ENCODE peak calls at places on chromosome 7, in nine cellular contexts. G is lower leg skin; D is prostate gland; J is neural crest cell; E is NCI-H2029 treated with DMSO at 0.1 percent for 48 hours; V is left lung; C is activated naive CD8-positive, alpha-beta T cell treated with anti-CD3 and anti-CD28 coated beads for 36 hours; I is RPMI8226; M is spleen. R is an unnamed sample.

GRCh38 chr7:16261654-16262053 is 159.7 kb downstream of the CRPPA start:
- DNase-seq in G (no peak), D (no peak), J (no peak), E (no peak), V (no peak), C (no peak), I (no peak), M (no peak), R (no peak)

GRCh38 chr7:1095621-1096155 is 7.8 kb downstream of the GPER1 start:
- DNase-seq in G (no peak), D (no peak), J (no peak), E (no peak), V (no peak), C (no peak), I (no peak), M (peak; percentile 33), R (no peak)

GRCh38 chr7:38796636-38797501 is 112.1 kb downstream of the VPS41 start:
- DNase-seq in G (peak; percentile 23), D (peak; percentile 43), J (peak; percentile 68), E (peak; percentile 40), V (no peak), C (peak; percentile 8), I (peak; percentile 58), M (no peak), R (no peak)

GRCh38 chr7:140541513-140542192 is 62.3 kb upstream of the MKRN1 start:
- DNase-seq in G (no peak), D (peak; percentile 28), J (peak; percentile 20), E (peak; percentile 78), V (no peak), C (no peak), I (peak; percentile 81), M (peak; percentile 53), R (peak; percentile 68)

GRCh38 chr7:99392659-99393362 is 15.6 kb downstream of the PDAP1 start:
- DNase-seq in G (peak; percentile 80), D (peak; percentile 69), J (peak; percentile 57), E (peak; percentile 41), V (peak; percentile 77), C (peak; percentile 84), I (no peak), M (peak; percentile 95), R (peak; percentile 90)

GRCh38 chr7:43550427-43550826 is 32.5 kb upstream of the STK17A start:
- DNase-seq in G (no peak), D (no peak), J (no peak), E (no peak), V (no peak), C (no peak), I (no peak), M (no peak), R (no peak)

GRCh38 chr7:78412216-78412858 is 613.8 kb downstream of the PHTF2 start:
- DNase-seq in G (no peak), D (no peak), J (no peak), E (peak; percentile 28), V (no peak), C (no peak), I (no peak), M (no peak), R (no peak)

GRCh38 chr7:26155531-26156375 is 3.8 kb downstream of the NFE2L3 start:
- DNase-seq in G (no peak), D (no peak), J (no peak), E (no peak), V (no peak), C (no peak), I (peak; percentile 51), M (no peak), R (no peak)

GRCh38 chr7:74453321-74454011 is at the start of gene GTF2IRD1:
- DNase-seq in G (peak; percentile 68), D (peak; percentile 79), J (peak; percentile 48), E (peak; percentile 18), V (peak; percentile 70), C (peak; percentile 60), I (peak; percentile 59), M (no peak), R (peak; percentile 82)

GRCh38 chr7:99024066-99024465 is 119.8 kb downstream of the SMURF1 start:
- DNase-seq in G (no peak), D (peak; percentile 30), J (no peak), E (no peak), V (no peak), C (no peak), I (no peak), M (no peak), R (no peak)

GRCh38 chr7:95917622-95918021 is 145.3 kb downstream of the DYNC1I1 start:
- DNase-seq in G (no peak), D (no peak), J (no peak), E (no peak), V (no peak), C (no peak), I (no peak), M (no peak), R (no peak)

GRCh38 chr7:46015107-46015868 is 94.2 kb upstream of the IGFBP3 start:
- DNase-seq in G (no peak), D (no peak), J (peak; percentile 54), E (no peak), V (peak; percentile 55), C (no peak), I (peak; percentile 100), M (no peak), R (peak; percentile 79)

GRCh38 chr7:108093341-108093740 is 36.8 kb downstream of the LAMB4 start:
- DNase-seq in G (no peak), D (no peak), J (no peak), E (no peak), V (no peak), C (no peak), I (no peak), M (no peak), R (no peak)

GRCh38 chr7:8232999-8233847 is 28.7 kb downstream of the ICA1 start:
- DNase-seq in G (no peak), D (no peak), J (no peak), E (no peak), V (no peak), C (no peak), I (no peak), M (no peak), R (no peak)

GRCh38 chr7:40866601-40867000 is 731.8 kb downstream of the SUGCT start:
- DNase-seq in G (no peak), D (no peak), J (no peak), E (no peak), V (no peak), C (no peak), I (no peak), M (no peak), R (no peak)

GRCh38 chr7:84218681-84219080 is 24.1 kb upstream of the SEMA3A start:
- DNase-seq in G (no peak), D (no peak), J (no peak), E (no peak), V (no peak), C (no peak), I (no peak), M (no peak), R (no peak)

GRCh38 chr7:128398016-128398840 is 11.6 kb downstream of the IMPDH1 start:
- DNase-seq in G (no peak), D (peak; percentile 42), J (peak; percentile 74), E (peak; percentile 6), V (no peak), C (no peak), I (peak; percentile 38), M (no peak), R (peak; percentile 69)

R was measured in Right ventricle myocardium superior.